ENCODE peak calls at places on chromosomes 3 and 15, in seven cellular contexts. One of them, this sample, is unnamed.

GRCh38 chr3:27507111-27507510 is 22.9 kb upstream of the SLC4A7 start:
- DNase-seq in pancreas: no peak
- DNase-seq in sigmoid colon: no peak
- DNase-seq in cardiac muscle cell: peak; percentile 22
- DNase-seq in left ventricle myocardium inferior: no peak
- DNase-seq in uterus: no peak
- DNase-seq in esophagus squamous epithelium: no peak
- DNase-seq in this sample: no peak

GRCh38 chr15:90412356-90413194 is 24.5 kb downstream of the IQGAP1 start:
- DNase-seq in sigmoid colon: no peak
- DNase-seq in left ventricle myocardium inferior: no peak
- DNase-seq in pancreas: no peak
- DNase-seq in cardiac muscle cell: peak; percentile 86
- DNase-seq in uterus: no peak
- DNase-seq in esophagus squamous epithelium: no peak
- DNase-seq in this sample: no peak

GRCh38 chr3:119637679-119638525 is 22.5 kb downstream of the POPDC2 start:
- DNase-seq in cardiac muscle cell: peak; percentile 78
- DNase-seq in uterus: no peak
- DNase-seq in esophagus squamous epithelium: no peak
- DNase-seq in left ventricle myocardium inferior: no peak
- DNase-seq in sigmoid colon: no peak
- DNase-seq in pancreas: no peak
- DNase-seq in this sample: no peak

GRCh38 chr3:131848111-131848510 is 186.7 kb downstream of the CPNE4 start:
- DNase-seq in pancreas: no peak
- DNase-seq in uterus: no peak
- DNase-seq in left ventricle myocardium inferior: no peak
- DNase-seq in cardiac muscle cell: no peak
- DNase-seq in esophagus squamous epithelium: no peak
- DNase-seq in sigmoid colon: no peak
- DNase-seq in this sample: no peak

GRCh38 chr3:178063475-178063874 is 472.8 kb upstream of the KCNMB2 start:
- DNase-seq in left ventricle myocardium inferior: no peak
- DNase-seq in uterus: no peak
- DNase-seq in cardiac muscle cell: peak; percentile 46
- DNase-seq in pancreas: no peak
- DNase-seq in esophagus squamous epithelium: no peak
- DNase-seq in sigmoid colon: no peak
- DNase-seq in this sample: no peak

GRCh38 chr3:14602006-14602803 is 49.4 kb upstream of the CCDC174 start:
- DNase-seq in pancreas: no peak
- DNase-seq in cardiac muscle cell: no peak
- DNase-seq in left ventricle myocardium inferior: no peak
- DNase-seq in uterus: no peak
- DNase-seq in sigmoid colon: no peak
- DNase-seq in esophagus squamous epithelium: no peak
- DNase-seq in this sample: no peak

GRCh38 chr3:186826316-186826977 is 16.1 kb upstream of the ADIPOQ start:
- DNase-seq in left ventricle myocardium inferior: no peak
- DNase-seq in uterus: no peak
- DNase-seq in sigmoid colon: no peak
- DNase-seq in pancreas: no peak
- DNase-seq in esophagus squamous epithelium: no peak
- DNase-seq in cardiac muscle cell: no peak
- DNase-seq in this sample: peak; percentile 81

GRCh38 chr3:102200126-102200525 is 234.7 kb upstream of the ZPLD1 start:
- DNase-seq in sigmoid colon: no peak
- DNase-seq in pancreas: no peak
- DNase-seq in left ventricle myocardium inferior: no peak
- DNase-seq in esophagus squamous epithelium: no peak
- DNase-seq in uterus: no peak
- DNase-seq in cardiac muscle cell: no peak
- DNase-seq in this sample: no peak

GRCh38 chr3:32401141-32401540 is 9.5 kb downstream of the CMTM7 start:
- DNase-seq in esophagus squamous epithelium: no peak
- DNase-seq in left ventricle myocardium inferior: no peak
- DNase-seq in pancreas: no peak
- DNase-seq in sigmoid colon: no peak
- DNase-seq in uterus: no peak
- DNase-seq in cardiac muscle cell: no peak
- DNase-seq in this sample: no peak

GRCh38 chr3:178699810-178700209 is 163.6 kb downstream of the KCNMB2 start:
- DNase-seq in left ventricle myocardium inferior: no peak
- DNase-seq in cardiac muscle cell: peak; percentile 25
- DNase-seq in pancreas: no peak
- DNase-seq in esophagus squamous epithelium: no peak
- DNase-seq in sigmoid colon: no peak
- DNase-seq in uterus: no peak
- DNase-seq in this sample: no peak

GRCh38 chr3:59027607-59028006 is 22.2 kb downstream of the CFAP20DC start:
- DNase-seq in esophagus squamous epithelium: no peak
- DNase-seq in uterus: no peak
- DNase-seq in pancreas: no peak
- DNase-seq in left ventricle myocardium inferior: no peak
- DNase-seq in sigmoid colon: no peak
- DNase-seq in cardiac muscle cell: no peak
- DNase-seq in this sample: no peak

DNA sequence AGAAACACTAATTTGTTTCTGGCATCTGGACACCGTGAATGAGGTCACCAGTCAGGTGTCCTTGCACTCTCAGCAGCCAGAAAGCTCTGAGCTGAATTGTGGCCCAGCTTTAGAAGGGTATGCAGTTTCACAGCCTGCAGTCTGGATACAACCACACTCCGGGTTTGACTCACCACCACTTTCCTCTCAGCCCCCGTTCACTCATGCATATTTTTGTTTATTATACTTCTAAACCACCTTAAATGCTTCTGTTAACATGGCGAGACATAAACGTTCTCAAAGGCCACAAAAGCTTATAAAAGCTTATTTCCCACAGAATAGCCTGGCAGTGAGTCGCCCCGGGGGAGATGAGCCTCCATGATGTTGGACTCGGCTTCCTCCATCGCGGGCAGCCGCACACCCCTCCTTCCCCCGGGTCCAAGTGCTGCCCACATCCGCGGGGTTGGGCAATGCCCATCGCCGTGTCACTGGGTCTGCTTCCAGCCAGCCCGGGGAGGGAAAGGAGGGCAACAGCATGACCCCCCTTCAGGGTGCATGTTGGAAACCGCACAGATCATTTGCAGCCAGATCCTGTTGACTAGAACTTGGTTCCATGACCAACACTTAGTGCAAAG is 16.9 kb upstream of the SLC41A3 start:
- DNase-seq in pancreas: no peak
- DNase-seq in uterus: no peak
- DNase-seq in left ventricle myocardium inferior: no peak
- DNase-seq in sigmoid colon: peak; percentile 54
- DNase-seq in cardiac muscle cell: no peak
- DNase-seq in esophagus squamous epithelium: no peak
- DNase-seq in this sample: no peak
- TF ChIP-seq CTCF in pancreas: no peak
- TF ChIP-seq CTCF in uterus: no peak
- TF ChIP-seq CTCF in left ventricle myocardium inferior: no peak
- TF ChIP-seq CTCF in sigmoid colon: no peak
- TF ChIP-seq CTCF in cardiac muscle cell: no peak
- TF ChIP-seq CTCF in esophagus squamous epithelium: no peak
- TF ChIP-seq CTCF in this sample: no peak

DNA sequence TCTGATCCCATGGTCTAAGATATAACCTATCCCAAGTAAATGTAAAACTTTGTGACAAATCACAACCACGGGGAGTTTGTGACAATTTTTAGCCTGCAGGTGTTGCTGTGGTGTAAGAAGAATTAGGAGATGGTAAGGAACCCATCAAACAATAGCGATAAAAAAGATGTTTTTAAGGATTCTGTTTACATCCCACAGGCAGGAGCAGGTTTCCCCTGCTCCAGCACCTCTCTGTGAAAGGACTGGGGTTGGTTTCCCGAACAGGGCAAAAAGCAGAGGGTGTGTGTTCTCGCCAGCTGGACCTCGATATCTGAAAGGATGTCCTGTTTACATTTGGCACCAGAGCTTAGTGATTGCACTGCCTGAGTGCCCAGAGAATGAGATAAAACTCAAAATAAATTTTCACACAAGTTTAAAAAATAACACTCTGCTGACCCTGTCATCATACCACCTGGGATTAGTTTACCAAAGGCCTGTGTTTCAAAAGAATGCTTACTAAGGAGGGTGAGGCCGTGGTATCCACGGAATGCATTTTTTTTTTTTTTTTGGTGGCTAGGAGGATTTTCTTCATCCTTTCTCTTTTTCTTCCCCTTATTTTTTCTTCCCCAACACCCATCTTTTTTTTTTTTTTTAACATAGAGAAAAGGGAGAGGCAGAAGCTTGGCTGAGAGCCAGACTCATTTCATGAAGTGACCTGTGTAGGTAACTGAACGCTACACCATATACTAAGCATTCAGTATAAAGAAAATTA is 151.8 kb upstream of the DPH6 start:
- DNase-seq in pancreas: no peak
- DNase-seq in uterus: no peak
- DNase-seq in left ventricle myocardium inferior: no peak
- DNase-seq in cardiac muscle cell: peak; percentile 70
- DNase-seq in esophagus squamous epithelium: no peak
- DNase-seq in sigmoid colon: no peak
- DNase-seq in this sample: no peak
- H3K4me3 ChIP-seq in pancreas: no peak overlapping the region
- H3K4me3 ChIP-seq in uterus: no peak overlapping the region
- H3K4me3 ChIP-seq in left ventricle myocardium inferior: peak overlapping the region; percentile 11
- H3K4me3 ChIP-seq in cardiac muscle cell: no peak overlapping the region
- H3K4me3 ChIP-seq in esophagus squamous epithelium: no peak overlapping the region
- H3K4me3 ChIP-seq in sigmoid colon: no peak overlapping the region
- H3K4me3 ChIP-seq in this sample: no peak overlapping the region

GRCh38 chr15:71380345-71380744 is 265.1 kb downstream of the THSD4 start:
- DNase-seq in esophagus squamous epithelium: no peak
- DNase-seq in uterus: no peak
- DNase-seq in left ventricle myocardium inferior: no peak
- DNase-seq in sigmoid colon: no peak
- DNase-seq in pancreas: no peak
- DNase-seq in cardiac muscle cell: no peak
- DNase-seq in this sample: no peak
- H3K4me1 ChIP-seq in esophagus squamous epithelium: peaks cover 17% of the 10 kb centered on the region
- H3K4me1 ChIP-seq in uterus: peaks cover 7% of the 10 kb centered on the region
- H3K4me1 ChIP-seq in left ventricle myocardium inferior: peaks cover 20% of the 10 kb centered on the region
- H3K4me1 ChIP-seq in sigmoid colon: peaks cover 9% of the 10 kb centered on the region
- H3K4me1 ChIP-seq in pancreas: peaks cover 4% of the 10 kb centered on the region
- H3K4me1 ChIP-seq in cardiac muscle cell: no peaks in the 10 kb centered on the region
- H3K4me1 ChIP-seq in this sample: no peaks in the 10 kb centered on the region

GRCh38 chr15:99113547-99114271 is 8.8 kb downstream of the SYNM start:
- DNase-seq in sigmoid colon: peak; percentile 72
- DNase-seq in cardiac muscle cell: no peak
- DNase-seq in left ventricle myocardium inferior: no peak
- DNase-seq in uterus: no peak
- DNase-seq in esophagus squamous epithelium: no peak
- DNase-seq in pancreas: no peak
- DNase-seq in this sample: peak; percentile 63

GRCh38 chr15:99108993-99109392 is 4.1 kb downstream of the SYNM start:
- DNase-seq in cardiac muscle cell: no peak
- DNase-seq in sigmoid colon: peak; percentile 70
- DNase-seq in uterus: no peak
- DNase-seq in pancreas: no peak
- DNase-seq in left ventricle myocardium inferior: no peak
- DNase-seq in esophagus squamous epithelium: no peak
- DNase-seq in this sample: no peak

GRCh38 chr15:99110093-99110492 is 5.2 kb downstream of the SYNM start:
- DNase-seq in esophagus squamous epithelium: no peak
- DNase-seq in pancreas: no peak
- DNase-seq in cardiac muscle cell: no peak
- DNase-seq in sigmoid colon: peak; percentile 65
- DNase-seq in left ventricle myocardium inferior: no peak
- DNase-seq in uterus: no peak
- DNase-seq in this sample: no peak

GRCh38 chr15:99109555-99110021 is 4.7 kb downstream of the SYNM start:
- DNase-seq in esophagus squamous epithelium: no peak
- DNase-seq in cardiac muscle cell: no peak
- DNase-seq in uterus: no peak
- DNase-seq in left ventricle myocardium inferior: no peak
- DNase-seq in pancreas: no peak
- DNase-seq in sigmoid colon: peak; percentile 55
- DNase-seq in this sample: peak; percentile 46

GRCh38 chr15:99110581-99111320 is 5.9 kb downstream of the SYNM start:
- DNase-seq in cardiac muscle cell: peak; percentile 24
- DNase-seq in sigmoid colon: peak; percentile 76
- DNase-seq in esophagus squamous epithelium: no peak
- DNase-seq in pancreas: no peak
- DNase-seq in uterus: no peak
- DNase-seq in left ventricle myocardium inferior: no peak
- DNase-seq in this sample: no peak
- TF ChIP-seq CTCF in cardiac muscle cell: no peak
- TF ChIP-seq CTCF in sigmoid colon: no peak
- TF ChIP-seq CTCF in esophagus squamous epithelium: no peak
- TF ChIP-seq CTCF in pancreas: no peak
- TF ChIP-seq CTCF in uterus: no peak
- TF ChIP-seq CTCF in left ventricle myocardium inferior: no peak
- TF ChIP-seq CTCF in this sample: no peak

GRCh38 chr15:49145651-49146609 is 9.5 kb downstream of the COPS2 start:
- DNase-seq in uterus: no peak
- DNase-seq in cardiac muscle cell: peak; percentile 77
- DNase-seq in pancreas: no peak
- DNase-seq in sigmoid colon: no peak
- DNase-seq in left ventricle myocardium inferior: no peak
- DNase-seq in esophagus squamous epithelium: no peak
- DNase-seq in this sample: no peak
- H3K4me3 ChIP-seq in uterus: no peak overlapping the region
- H3K4me3 ChIP-seq in cardiac muscle cell: no peak overlapping the region
- H3K4me3 ChIP-seq in pancreas: no peak overlapping the region
- H3K4me3 ChIP-seq in sigmoid colon: no peak overlapping the region
- H3K4me3 ChIP-seq in left ventricle myocardium inferior: no peak overlapping the region
- H3K4me3 ChIP-seq in esophagus squamous epithelium: no peak overlapping the region
- H3K4me3 ChIP-seq in this sample: no peak overlapping the region

DNA sequence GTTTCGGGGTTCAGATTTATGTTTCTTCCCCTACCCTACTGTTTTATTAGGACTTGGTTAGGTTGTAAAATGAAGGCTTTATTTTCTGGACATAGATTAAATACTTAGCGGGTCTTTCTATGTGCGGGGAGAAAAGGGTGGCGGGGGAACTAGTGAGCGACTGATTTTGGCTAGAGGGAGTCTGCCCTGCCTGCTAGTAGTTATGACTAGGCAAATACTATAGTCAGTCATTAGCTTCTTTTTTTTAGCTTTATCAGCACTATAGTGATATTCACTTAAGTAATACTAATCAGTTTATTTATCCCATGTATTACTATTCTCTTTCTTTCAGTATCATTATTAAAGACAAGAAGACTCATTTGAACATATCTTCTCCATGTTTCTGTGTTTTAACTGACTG is 3.7 kb downstream of the CADM2 start:
- DNase-seq in pancreas: no peak
- DNase-seq in sigmoid colon: no peak
- DNase-seq in left ventricle myocardium inferior: no peak
- DNase-seq in uterus: no peak
- DNase-seq in cardiac muscle cell: no peak
- DNase-seq in esophagus squamous epithelium: no peak
- DNase-seq in this sample: no peak
- H3K4me1 ChIP-seq in pancreas: peaks cover 7% of the 10 kb centered on the region
- H3K4me1 ChIP-seq in sigmoid colon: peaks cover 15% of the 10 kb centered on the region
- H3K4me1 ChIP-seq in left ventricle myocardium inferior: peaks cover 25% of the 10 kb centered on the region
- H3K4me1 ChIP-seq in uterus: peaks cover 13% of the 10 kb centered on the region
- H3K4me1 ChIP-seq in cardiac muscle cell: peaks cover 5% of the 10 kb centered on the region
- H3K4me1 ChIP-seq in esophagus squamous epithelium: peaks cover 21% of the 10 kb centered on the region
- H3K4me1 ChIP-seq in this sample: peaks cover 29% of the 10 kb centered on the region

This sample was measured in spleen.